ENCODE peak calls at places on chromosomes 2 and 18, in six cellular contexts. L, I, E, Y, U and G are unnamed samples.

GRCh38 chr2:207762146-207762545 is 7.6 kb downstream of the FZD5 start:
- DNase-seq in E (no peak), I (no peak), Y (no peak), L (no peak), U (no peak), G (no peak)

GRCh38 chr2:222594679-222595078 is 61.2 kb downstream of the FARSB start:
- DNase-seq in Y (peak), E (no peak), L (no peak), U (no peak), I (no peak), G (no peak)

GRCh38 chr18:49899647-49900330 is 86.5 kb upstream of the ACAA2 start:
- DNase-seq in U (no peak), L (no peak), I (peak), Y (no peak), E (no peak), G (peak)

GRCh38 chr2:224271854-224272620 is 129.9 kb downstream of the FAM124B start:
- DNase-seq in Y (no peak), U (no peak), E (no peak), L (no peak), I (no peak), G (no peak)

GRCh38 chr2:180924078-180924477 is 56.3 kb upstream of the UBE2E3 start:
- DNase-seq in E (no peak), I (no peak), L (no peak), Y (no peak), U (no peak), G (no peak)

GRCh38 chr2:67476808-67477790 is 80.0 kb downstream of the ETAA1 start:
- DNase-seq in Y (peak), I (peak), U (no peak), L (peak), E (peak), G (no peak)

GRCh38 chr2:584863-585823 is 92.1 kb downstream of the TMEM18 start:
- DNase-seq in Y (no peak), U (no peak), I (peak), E (no peak), L (no peak), G (no peak)

GRCh38 chr2:71703981-71704545 is 250.7 kb downstream of the DYSF start:
- DNase-seq in I (no peak), Y (no peak), L (no peak), E (no peak), U (no peak), G (no peak)

GRCh38 chr18:13888317-13888716 is 27.0 kb downstream of the MC2R start:
- DNase-seq in Y (no peak), U (no peak), L (no peak), I (no peak), E (no peak), G (no peak)

GRCh38 chr2:193272011-193272410 is 1077.3 kb upstream of the TMEFF2 start:
- DNase-seq in U (no peak), Y (no peak), I (no peak), E (no peak), L (no peak), G (no peak)

GRCh38 chr2:101597347-101597944 is 100.1 kb upstream of the MAP4K4 start:
- DNase-seq in U (no peak), L (no peak), E (no peak), Y (peak), I (no peak), G (no peak)

GRCh38 chr18:55522011-55522410 is 66.0 kb downstream of the TCF4 start:
- DNase-seq in L (no peak), E (peak), I (peak), Y (peak), U (no peak), G (peak)

GRCh38 chr2:75528221-75528977 is 32.3 kb downstream of the EVA1A start:
- DNase-seq in U (no peak), I (no peak), E (no peak), L (no peak), Y (peak), G (no peak)

GRCh38 chr2:24984912-24985311 is 13.2 kb upstream of the DNAJC27 start:
- DNase-seq in L (no peak), I (no peak), E (no peak), Y (no peak), U (no peak), G (peak)

GRCh38 chr18:9965711-9966624 is 52.2 kb downstream of the VAPA start:
- DNase-seq in E (no peak), I (no peak), Y (no peak), U (no peak), L (no peak), G (no peak)

GRCh38 chr2:189492451-189492850 is 51.2 kb downstream of the WDR75 start:
- DNase-seq in U (no peak), E (no peak), L (no peak), I (no peak), Y (no peak), G (no peak)

GRCh38 chr2:105749583-105750399 is 5.1 kb downstream of the NCK2 start:
- DNase-seq in Y (no peak), L (no peak), U (no peak), I (no peak), E (no peak), G (no peak)

GRCh38 chr2:2331905-2332280 is 818 bp upstream of the MYT1L start:
- DNase-seq in I (no peak), U (no peak), E (no peak), L (no peak), Y (no peak), G (peak)

GRCh38 chr2:204031056-204031455 is 94.5 kb downstream of the ICOS start:
- DNase-seq in Y (no peak), E (no peak), L (no peak), I (no peak), U (no peak), G (no peak)

GRCh38 chr2:41851554-41851953 is 196.3 kb upstream of the PKDCC start:
- DNase-seq in I (no peak), L (no peak), U (no peak), E (no peak), Y (no peak), G (no peak)

GRCh38 chr2:168181825-168182224 is 65.6 kb downstream of the STK39 start:
- DNase-seq in E (no peak), U (no peak), Y (no peak), L (no peak), I (no peak), G (no peak)

GRCh38 chr18:73893879-73894278 is 253.8 kb downstream of the FBXO15 start:
- DNase-seq in U (no peak), I (no peak), L (no peak), E (no peak), Y (no peak), G (no peak)

GRCh38 chr18:73887801-73888200 is 259.8 kb downstream of the FBXO15 start:
- DNase-seq in I (no peak), E (no peak), Y (no peak), U (no peak), L (no peak), G (no peak)

GRCh38 chr18:73888565-73888964 is 259.1 kb downstream of the FBXO15 start:
- DNase-seq in E (no peak), I (no peak), L (no peak), U (no peak), Y (no peak), G (no peak)

GRCh38 chr18:73895701-73896100 is 251.9 kb downstream of the FBXO15 start:
- DNase-seq in E (no peak), I (no peak), L (no peak), Y (no peak), U (no peak), G (no peak)

GRCh38 chr18:73891572-73892421 is 255.8 kb downstream of the FBXO15 start:
- DNase-seq in E (no peak), Y (no peak), L (no peak), I (no peak), U (no peak), G (peak)
- TF ChIP-seq CTCF in E (peak), Y (no peak), L (no peak), I (no peak), U (no peak), G (peak)

GRCh38 chr2:219457784-219458369 is 23.2 kb downstream of the SPEG start:
- DNase-seq in L (no peak), E (no peak), U (no peak), Y (peak), I (no peak), G (no peak)
- TF ChIP-seq CTCF in L (no peak), E (peak), U (peak), Y (no peak), I (peak), G (no peak)

DNA sequence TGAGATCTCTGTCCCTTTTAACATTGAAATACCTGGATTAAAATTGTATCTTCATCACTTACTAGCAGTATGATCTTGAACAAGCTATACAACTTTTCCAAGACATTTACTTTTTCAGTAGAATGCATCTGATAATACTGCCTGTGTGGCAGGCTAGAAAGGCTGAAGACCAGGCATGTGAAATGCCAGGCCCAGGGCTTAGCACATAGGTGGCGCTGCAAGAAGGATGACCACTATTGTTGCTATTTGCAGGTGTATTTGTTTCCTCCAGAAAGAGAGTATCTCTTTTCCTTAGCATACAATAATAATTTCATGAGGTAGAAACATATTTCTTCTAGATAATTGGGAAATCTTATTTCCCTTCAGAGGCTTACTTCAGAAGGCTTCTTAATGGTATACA is 331.3 kb downstream of the THSD7B start:
- DNase-seq in L (no peak), E (no peak), U (no peak), I (no peak), Y (no peak), G (no peak)
- TF ChIP-seq CTCF in L (no peak), E (peak), U (peak), I (peak), Y (no peak), G (no peak)

DNA sequence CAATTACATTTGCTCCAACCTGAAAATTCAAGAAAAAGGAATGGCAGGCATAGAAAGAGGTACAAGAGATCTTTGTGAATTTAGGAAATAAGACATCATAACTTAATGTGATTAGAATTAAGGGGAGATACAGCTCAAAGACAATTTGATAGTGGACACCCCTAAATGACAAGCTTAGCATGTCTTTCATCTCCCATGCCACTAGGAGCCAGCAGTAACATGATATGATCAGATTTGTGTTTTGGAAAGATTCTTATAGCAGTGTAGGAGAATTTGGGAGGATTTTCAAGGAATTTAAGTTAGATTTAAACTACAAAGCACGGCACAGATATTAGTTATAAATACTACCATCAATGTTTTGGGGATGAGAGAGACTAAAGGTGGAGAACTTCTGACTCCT is 340.8 kb downstream of the RDH14 start:
- DNase-seq in L (no peak), E (no peak), I (no peak), U (no peak), Y (no peak), G (no peak)
- TF ChIP-seq CTCF in L (peak), E (no peak), I (no peak), U (no peak), Y (no peak), G (no peak)

GRCh38 chr18:47247036-47247832 is 4.2 kb downstream of the SKOR2 start:
- DNase-seq in L (no peak), E (no peak), Y (no peak), I (no peak), U (no peak), G (peak)
- TF ChIP-seq CTCF in L (peak), E (no peak), Y (no peak), I (no peak), U (no peak), G (peak)

GRCh38 chr2:109277414-109277813 is 148.4 kb downstream of the SH3RF3 start:
- DNase-seq in Y (no peak), L (no peak), E (no peak), U (no peak), I (no peak), G (no peak)

GRCh38 chr2:109282360-109282759 is 153.4 kb downstream of the SH3RF3 start:
- DNase-seq in E (no peak), I (no peak), U (no peak), L (no peak), Y (no peak), G (no peak)

GRCh38 chr2:109279243-109279860 is 150.3 kb downstream of the SH3RF3 start:
- DNase-seq in E (no peak), U (no peak), L (no peak), Y (no peak), I (no peak), G (no peak)

GRCh38 chr2:109282865-109283264 is 153.9 kb downstream of the SH3RF3 start:
- DNase-seq in U (no peak), I (no peak), E (no peak), Y (no peak), L (no peak), G (no peak)

GRCh38 chr2:109280804-109281203 is 151.8 kb downstream of the SH3RF3 start:
- DNase-seq in Y (peak), U (no peak), I (no peak), E (no peak), L (no peak), G (no peak)
- TF ChIP-seq CTCF in Y (no peak), U (peak), I (no peak), E (no peak), L (no peak), G (no peak)

DNA sequence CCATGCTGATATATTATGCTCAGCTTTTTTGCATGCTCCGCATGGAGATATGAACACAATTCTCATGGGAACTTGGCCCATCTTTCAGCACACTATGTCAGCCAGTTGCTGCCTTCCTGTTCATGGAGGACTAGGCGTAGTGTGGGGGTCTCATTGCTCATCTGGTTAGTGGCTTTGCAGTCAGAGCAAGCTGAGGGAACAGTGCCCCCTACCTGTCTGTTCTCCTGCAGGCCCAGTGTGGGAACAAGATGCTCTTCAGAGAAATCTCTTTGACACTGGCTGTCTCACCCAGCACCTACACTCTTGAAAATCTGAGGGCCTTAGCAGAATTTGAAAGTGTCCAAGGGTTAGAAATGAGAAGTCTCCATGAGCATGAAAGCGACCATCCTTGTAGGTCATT is 47.1 kb downstream of the SPTBN1 start:
- DNase-seq in E (no peak), L (no peak), U (no peak), Y (peak), I (peak), G (peak)
- TF ChIP-seq CTCF in E (peak), L (peak), U (peak), Y (peak), I (peak), G (peak)